ENCODE peak calls at places on chromosomes 2 and 18, in six cellular contexts. C, O, I, Q, D and Y are unnamed samples.

GRCh38 chr18:67517224-67517765 is 775 bp upstream of the DSEL start:
- DNase-seq in C (peak; percentile 74), I (no peak), D (no peak), Q (no peak), O (no peak), Y (no peak)

GRCh38 chr2:223967981-223968380 is 10.7 kb downstream of the MRPL44 start:
- DNase-seq in I (no peak), C (no peak), O (no peak), Q (no peak), D (peak; percentile 89), Y (no peak)

GRCh38 chr2:20640411-20641122 is 10.3 kb downstream of the HS1BP3 start:
- DNase-seq in I (no peak), Q (no peak), O (no peak), D (no peak), C (no peak), Y (no peak)

GRCh38 chr2:113172721-113173562 is 829 bp upstream of the PSD4 start:
- DNase-seq in D (no peak), C (no peak), O (no peak), I (no peak), Q (no peak), Y (peak; percentile 39)

GRCh38 chr18:41121116-41121826 is 833.8 kb upstream of the PIK3C3 start:
- DNase-seq in Q (peak; percentile 21), D (peak; percentile 93), C (no peak), O (no peak), I (peak; percentile 9), Y (no peak)

GRCh38 chr18:24982831-24983230 is 369.1 kb downstream of the ZNF521 start:
- DNase-seq in I (no peak), O (no peak), C (no peak), Q (no peak), D (peak; percentile 8), Y (no peak)

GRCh38 chr2:9809448-9810088 is 33.7 kb upstream of the TAF1B start:
- DNase-seq in C (no peak), D (no peak), I (no peak), O (no peak), Q (no peak), Y (no peak)

GRCh38 chr18:55384551-55385275 is 203.3 kb downstream of the TCF4 start:
- DNase-seq in Q (peak; percentile 76), C (peak; percentile 34), O (no peak), I (peak; percentile 43), D (peak; percentile 62), Y (peak; percentile 39)

GRCh38 chr18:74284501-74285004 is 7.2 kb downstream of the CYB5A start:
- DNase-seq in O (no peak), D (no peak), Q (no peak), C (peak; percentile 74), I (no peak), Y (no peak)

GRCh38 chr18:47595816-47596501 is 334.5 kb downstream of the SMAD2 start:
- DNase-seq in O (no peak), I (no peak), D (no peak), C (peak; percentile 45), Q (peak; percentile 19), Y (peak; percentile 45)

GRCh38 chr2:233439191-233439590 is 84.9 kb downstream of the DGKD start:
- DNase-seq in C (no peak), Q (no peak), I (no peak), O (no peak), D (peak; percentile 36), Y (no peak)

GRCh38 chr2:65436169-65436824 is 3.9 kb upstream of the SPRED2 start:
- DNase-seq in C (peak; percentile 73), D (peak; percentile 97), I (peak; percentile 90), Q (peak; percentile 88), O (no peak), Y (peak; percentile 95)

GRCh38 chr2:232931636-232932035 is 61.6 kb downstream of the SNORC start:
- DNase-seq in O (no peak), C (no peak), Q (no peak), D (no peak), I (no peak), Y (no peak)

GRCh38 chr2:154900963-154901517 is 202.5 kb downstream of the KCNJ3 start:
- DNase-seq in Q (no peak), C (no peak), O (no peak), D (no peak), I (no peak), Y (no peak)

GRCh38 chr2:149169653-149170052 is 131.2 kb downstream of the LYPD6B start:
- DNase-seq in C (no peak), O (no peak), Q (no peak), D (peak; percentile 12), I (peak; percentile 39), Y (peak; percentile 41)

GRCh38 chr18:8946046-8946838 is 156.3 kb upstream of the NDUFV2 start:
- DNase-seq in I (peak; percentile 73), D (peak; percentile 97), Q (peak; percentile 44), C (no peak), O (no peak), Y (no peak)

GRCh38 chr2:193796847-193797246 is 1602.1 kb upstream of the TMEFF2 start:
- DNase-seq in C (no peak), D (no peak), I (no peak), Q (no peak), O (no peak), Y (no peak)